ENCODE peak calls at places on chromosomes 2 and 18, in ten cellular contexts. O is upper lobe of right lung; X is GM12878; F is lower lobe of right lung; E is GM12891; W is uterus; M is stimulated activated CD4-positive, alpha-beta T cell treated with anti-CD3 and anti-CD28 coated beads, Interleukin-1b, Interleukin-23, amount 100 ng/mL, for 24 hours; H is ELF-1; N is GF-D8; T is stimulated activated naive CD8-positive, alpha-beta T cell treated with anti-CD3 and anti-CD28 coated beads, Interleukin-15, amount 100 ng/mL, for 72 hours. C is an unnamed sample.

GRCh38 chr2:516131-516530 is 161.1 kb downstream of the TMEM18 start:
- DNase-seq in O (no peak), X (no peak), F (no peak), E (no peak), W (no peak), M (no peak), H (no peak), N (no peak), T (no peak), C (no peak)

GRCh38 chr2:130198343-130198742 is at the start of gene TUBA3E:
- DNase-seq in O (no peak), X (no peak), F (no peak), E (no peak), W (no peak), M (no peak), H (no peak), N (no peak), T (no peak), C (no peak)

GRCh38 chr2:119544075-119545031 is at the start of gene CFAP221:
- DNase-seq in O (peak; percentile 93), X (no peak), F (peak; percentile 89), E (peak; percentile 38), W (peak; percentile 42), M (peak; percentile 52), H (peak; percentile 90), N (no peak), T (peak; percentile 56), C (peak; percentile 76)

GRCh38 chr2:211157856-211158463 is 601.6 kb downstream of the CPS1 start:
- DNase-seq in O (peak; percentile 78), X (peak; percentile 4), F (peak; percentile 80), E (peak; percentile 3), W (peak; percentile 15), M (peak; percentile 54), H (peak; percentile 4), N (no peak), T (peak; percentile 55), C (peak; percentile 74)

GRCh38 chr2:163465440-163465839 is 270.4 kb downstream of the FIGN start:
- DNase-seq in O (no peak), X (no peak), F (no peak), E (no peak), W (no peak), M (no peak), H (no peak), N (no peak), T (no peak), C (no peak)

GRCh38 chr2:177705511-177705910 is 312.9 kb downstream of the AGPS start:
- DNase-seq in O (no peak), X (no peak), F (no peak), E (no peak), W (no peak), M (no peak), H (no peak), N (no peak), T (no peak), C (no peak)

GRCh38 chr18:61551586-61551985 is 218.4 kb downstream of the CDH20 start:
- DNase-seq in O (no peak), X (peak; percentile 7), F (no peak), E (peak; percentile 39), W (no peak), M (no peak), H (peak; percentile 69), N (no peak), T (peak; percentile 9), C (peak; percentile 88)

GRCh38 chr2:31248139-31248538 is 14.2 kb downstream of the EHD3 start:
- DNase-seq in O (no peak), X (no peak), F (no peak), E (no peak), W (no peak), M (no peak), H (no peak), N (no peak), T (no peak), C (no peak)

C was measured in lung microvascular endothelial cell.